ENCODE peak calls at places on chromosomes 2 and 18, in four cellular contexts. T, H, Y and W are unnamed samples.

GRCh38 chr2:102509749-102510148 is 36.7 kb downstream of the SLC9A4 start:
- DNase-seq in T (no peak), H (no peak), Y (peak; percentile 45), W (no peak)

GRCh38 chr2:23691106-23691470 is 235.8 kb downstream of the ATAD2B start:
- DNase-seq in T (no peak), H (no peak), Y (no peak), W (no peak)

GRCh38 chr18:71597219-71597618 is 946.9 kb downstream of the CBLN2 start:
- DNase-seq in H (no peak), Y (no peak), T (no peak), W (no peak)

GRCh38 chr2:69742170-69742952 is 427 bp downstream of the ANXA4 start:
- DNase-seq in H (no peak), Y (no peak), T (no peak), W (peak; percentile 71)

GRCh38 chr2:174844295-174844708 is 80.0 kb upstream of the CHRNA1 start:
- DNase-seq in T (no peak), Y (no peak), H (no peak), W (no peak)

GRCh38 chr2:19576411-19576810 is 218.0 kb upstream of the OSR1 start:
- DNase-seq in T (no peak), H (no peak), Y (no peak), W (no peak)

GRCh38 chr2:237064203-237065061 is 21.3 kb upstream of the COPS8 start:
- DNase-seq in H (no peak), T (peak; percentile 33), Y (no peak), W (peak; percentile 64)

GRCh38 chr2:88692187-88692586 is 714 bp downstream of the RPIA start:
- DNase-seq in Y (peak; percentile 2), T (no peak), H (peak; percentile 33), W (no peak)

GRCh38 chr2:236663267-236663666 is 93.6 kb downstream of the ACKR3 start:
- DNase-seq in Y (peak; percentile 81), T (no peak), H (no peak), W (no peak)

GRCh38 chr2:219567791-219568361 is 3.5 kb downstream of the OBSL1 start:
- DNase-seq in Y (no peak), H (no peak), T (no peak), W (peak; percentile 69)

GRCh38 chr2:158539176-158539895 is 82.6 kb downstream of the PKP4 start:
- DNase-seq in H (no peak), Y (peak; percentile 85), T (no peak), W (no peak)

GRCh38 chr2:57884281-57884680 is 162.3 kb upstream of the VRK2 start:
- DNase-seq in Y (no peak), H (no peak), T (no peak), W (no peak)

GRCh38 chr2:225980372-225980771 is 580.9 kb downstream of the NYAP2 start:
- DNase-seq in T (no peak), Y (no peak), H (no peak), W (no peak)

GRCh38 chr18:11963991-11964484 is 17.3 kb upstream of the IMPA2 start:
- DNase-seq in Y (peak; percentile 43), T (peak; percentile 37), H (no peak), W (no peak)

GRCh38 chr18:63319383-63320040 is at the start of gene BCL2:
- DNase-seq in Y (peak; percentile 39), T (peak; percentile 73), H (peak; percentile 42), W (peak; percentile 77)

GRCh38 chr18:48785091-48785614 is 165.6 kb downstream of the SMAD7 start:
- DNase-seq in T (no peak), Y (no peak), H (no peak), W (peak; percentile 75)

GRCh38 chr18:56252456-56252855 is 385.9 kb downstream of the TXNL1 start:
- DNase-seq in Y (no peak), H (no peak), T (peak; percentile 30), W (no peak)

GRCh38 chr18:63128242-63128967 is 191.2 kb downstream of the BCL2 start:
- DNase-seq in Y (no peak), H (no peak), T (no peak), W (no peak)

GRCh38 chr18:48230459-48231113 is 178.6 kb downstream of the ZBTB7C start:
- DNase-seq in Y (peak; percentile 34), H (peak; percentile 81), T (peak; percentile 87), W (no peak)

GRCh38 chr2:239853706-239854327 is 171.3 kb downstream of the NDUFA10 start:
- DNase-seq in T (no peak), H (no peak), Y (no peak), W (no peak)

GRCh38 chr2:231391981-231392380 is 3.5 kb upstream of the B3GNT7 start:
- DNase-seq in H (no peak), T (no peak), Y (no peak), W (no peak)

GRCh38 chr2:172282944-172283343 is 144.4 kb upstream of the ITGA6 start:
- DNase-seq in H (no peak), T (no peak), Y (peak; percentile 94), W (no peak)

GRCh38 chr2:217907266-217907665 is 95.5 kb downstream of the TNS1 start:
- DNase-seq in H (no peak), Y (no peak), T (no peak), W (no peak)
- H3K9ac ChIP-seq in H (no peak overlapping the region), Y (no peak overlapping the region), T (no peak overlapping the region), W (no peak overlapping the region)

GRCh38 chr2:208256192-208256782 is 1.4 kb upstream of the IDH1 start:
- DNase-seq in T (peak; percentile 26), H (no peak), Y (no peak), W (no peak)
- TF ChIP-seq CTCF in T (peak; percentile 47), H (peak; percentile 58), Y (no peak), W (no peak)

DNA sequence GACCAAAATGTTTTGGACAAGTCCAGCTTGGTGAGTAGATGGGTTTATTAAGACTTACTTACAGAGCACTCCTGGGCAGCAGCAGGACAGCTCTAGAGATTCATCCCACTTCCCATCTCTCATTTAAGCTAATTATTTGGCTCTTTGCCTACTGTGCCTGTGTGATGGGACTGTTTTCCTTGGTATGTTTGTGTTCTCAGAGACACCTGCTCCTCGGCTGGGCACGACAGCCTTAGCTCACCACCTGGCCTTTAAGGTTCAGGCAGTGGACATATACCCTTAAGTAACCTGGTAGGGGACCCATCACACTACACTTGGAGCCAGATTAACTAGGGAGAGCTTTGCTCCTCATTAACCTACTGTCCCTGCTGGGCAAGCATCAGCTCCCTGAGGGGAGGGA is 41.7 kb upstream of the EFEMP1 start:
- DNase-seq in T (no peak), Y (no peak), H (no peak), W (no peak)
- H3K4me1 ChIP-seq in T (no peaks in the 10 kb centered on the region), Y (no peaks in the 10 kb centered on the region), H (no peaks in the 10 kb centered on the region), W (no peaks in the 10 kb centered on the region)

GRCh38 chr2:54226224-54226623 is 29.8 kb downstream of the TSPYL6 start:
- DNase-seq in Y (no peak), T (no peak), H (no peak), W (no peak)
- H3K9ac ChIP-seq in Y (no peak overlapping the region), T (no peak overlapping the region), H (no peak overlapping the region), W (no peak overlapping the region)

GRCh38 chr2:241836257-241836656 is 22.4 kb downstream of the PDCD1 start:
- DNase-seq in T (no peak), H (no peak), Y (no peak), W (no peak)
- TF ChIP-seq CTCF in T (no peak), H (no peak), Y (no peak), W (no peak)

GRCh38 chr2:71060211-71060610 is 8.2 kb upstream of the NAGK start:
- DNase-seq in H (no peak), T (no peak), Y (no peak), W (no peak)

GRCh38 chr2:71064754-71065621 is 3.5 kb upstream of the NAGK start:
- DNase-seq in T (no peak), Y (no peak), H (no peak), W (no peak)

GRCh38 chr2:71064110-71064611 is 4.3 kb upstream of the NAGK start:
- DNase-seq in Y (no peak), T (no peak), H (no peak), W (no peak)

GRCh38 chr2:71060871-71061270 is 7.6 kb upstream of the NAGK start:
- DNase-seq in H (no peak), T (no peak), Y (no peak), W (no peak)

DNA sequence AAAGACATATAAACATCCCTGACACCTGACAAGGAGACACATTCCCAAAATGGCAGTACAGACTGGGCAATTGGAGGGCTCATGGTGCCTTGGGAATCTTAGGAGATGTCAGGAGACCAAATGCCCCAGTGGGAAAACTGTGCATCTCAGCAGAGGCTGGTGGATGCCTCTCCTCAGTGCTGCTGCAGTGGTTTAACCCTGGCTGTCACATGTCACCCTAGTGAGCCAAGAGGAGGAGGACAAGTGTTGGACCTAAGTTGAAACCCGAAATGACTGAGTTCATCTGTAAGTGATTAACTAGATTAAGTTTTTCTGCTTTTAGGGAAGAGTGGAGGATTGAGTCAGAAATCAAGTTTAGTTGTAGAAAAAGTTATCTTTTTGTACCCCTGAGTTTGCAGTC is 5.2 kb upstream of the NAGK start:
- DNase-seq in H (no peak), T (no peak), Y (no peak), W (no peak)
- H3K4me1 ChIP-seq in H (no peaks in the 10 kb centered on the region), T (peaks cover 5% of the 10 kb centered on the region), Y (no peaks in the 10 kb centered on the region), W (no peaks in the 10 kb centered on the region)